ENCODE peak calls at places on chromosomes 2 and 18, in seven cellular contexts. One of them, this sample, is unnamed.

GRCh38 chr2:241813080-241813805 is 4.2 kb downstream of the NEU4 start:
- DNase-seq in adrenal gland: no peak
- DNase-seq in NAMALWA: no peak
- DNase-seq in fibroblast of pulmonary artery: no peak
- DNase-seq in HCEC 1CT: no peak
- DNase-seq in GM04504: no peak
- DNase-seq in brain microvascular endothelial cell: no peak
- DNase-seq in this sample: no peak

GRCh38 chr2:20638014-20638413 is 12.9 kb downstream of the HS1BP3 start:
- DNase-seq in adrenal gland: no peak
- DNase-seq in NAMALWA: no peak
- DNase-seq in fibroblast of pulmonary artery: no peak
- DNase-seq in HCEC 1CT: no peak
- DNase-seq in GM04504: no peak
- DNase-seq in brain microvascular endothelial cell: no peak
- DNase-seq in this sample: no peak

GRCh38 chr2:134411828-134412638 is 158.2 kb downstream of the MGAT5 start:
- DNase-seq in adrenal gland: peak
- DNase-seq in NAMALWA: peak
- DNase-seq in fibroblast of pulmonary artery: peak
- DNase-seq in HCEC 1CT: peak
- DNase-seq in GM04504: peak
- DNase-seq in brain microvascular endothelial cell: peak
- DNase-seq in this sample: peak

GRCh38 chr2:226903179-226903578 is 67.3 kb downstream of the RHBDD1 start:
- DNase-seq in adrenal gland: peak
- DNase-seq in NAMALWA: no peak
- DNase-seq in fibroblast of pulmonary artery: peak
- DNase-seq in HCEC 1CT: peak
- DNase-seq in GM04504: peak
- DNase-seq in brain microvascular endothelial cell: peak
- DNase-seq in this sample: no peak

GRCh38 chr2:55592130-55592529 is 25.3 kb downstream of the PPP4R3B start:
- DNase-seq in adrenal gland: no peak
- DNase-seq in NAMALWA: no peak
- DNase-seq in fibroblast of pulmonary artery: no peak
- DNase-seq in HCEC 1CT: no peak
- DNase-seq in GM04504: no peak
- DNase-seq in brain microvascular endothelial cell: no peak
- DNase-seq in this sample: no peak

GRCh38 chr18:33579147-33579867 is 1.3 kb downstream of the ASXL3 start:
- DNase-seq in adrenal gland: no peak
- DNase-seq in NAMALWA: no peak
- DNase-seq in fibroblast of pulmonary artery: no peak
- DNase-seq in HCEC 1CT: no peak
- DNase-seq in GM04504: no peak
- DNase-seq in brain microvascular endothelial cell: no peak
- DNase-seq in this sample: peak

GRCh38 chr2:144529841-144530240 is 9.9 kb upstream of the ZEB2 start:
- DNase-seq in adrenal gland: no peak
- DNase-seq in NAMALWA: no peak
- DNase-seq in fibroblast of pulmonary artery: no peak
- DNase-seq in HCEC 1CT: no peak
- DNase-seq in GM04504: no peak
- DNase-seq in brain microvascular endothelial cell: no peak
- DNase-seq in this sample: no peak

GRCh38 chr2:96330407-96330806 is 5.2 kb upstream of the NCAPH start:
- DNase-seq in adrenal gland: peak
- DNase-seq in NAMALWA: no peak
- DNase-seq in fibroblast of pulmonary artery: peak
- DNase-seq in HCEC 1CT: peak
- DNase-seq in GM04504: no peak
- DNase-seq in brain microvascular endothelial cell: no peak
- DNase-seq in this sample: no peak

GRCh38 chr2:1633936-1634587 is 110.3 kb downstream of the PXDN start:
- DNase-seq in adrenal gland: no peak
- DNase-seq in NAMALWA: no peak
- DNase-seq in fibroblast of pulmonary artery: no peak
- DNase-seq in HCEC 1CT: no peak
- DNase-seq in GM04504: no peak
- DNase-seq in brain microvascular endothelial cell: no peak
- DNase-seq in this sample: no peak

GRCh38 chr2:72883356-72883962 is 3.7 kb upstream of the SPR start:
- DNase-seq in adrenal gland: peak
- DNase-seq in NAMALWA: peak
- DNase-seq in fibroblast of pulmonary artery: peak
- DNase-seq in HCEC 1CT: peak
- DNase-seq in GM04504: no peak
- DNase-seq in brain microvascular endothelial cell: peak
- DNase-seq in this sample: peak

GRCh38 chr18:62329676-62330454 is 4.8 kb downstream of the TNFRSF11A start:
- DNase-seq in adrenal gland: peak
- DNase-seq in NAMALWA: no peak
- DNase-seq in fibroblast of pulmonary artery: peak
- DNase-seq in HCEC 1CT: no peak
- DNase-seq in GM04504: no peak
- DNase-seq in brain microvascular endothelial cell: peak
- DNase-seq in this sample: no peak

GRCh38 chr2:199382091-199382490 is 75.6 kb downstream of the SATB2 start:
- DNase-seq in adrenal gland: no peak
- DNase-seq in NAMALWA: no peak
- DNase-seq in fibroblast of pulmonary artery: no peak
- DNase-seq in HCEC 1CT: no peak
- DNase-seq in GM04504: no peak
- DNase-seq in brain microvascular endothelial cell: peak
- DNase-seq in this sample: no peak

GRCh38 chr18:8329186-8329771 is 280.0 kb upstream of the RAB12 start:
- DNase-seq in adrenal gland: no peak
- DNase-seq in NAMALWA: no peak
- DNase-seq in fibroblast of pulmonary artery: peak
- DNase-seq in HCEC 1CT: peak
- DNase-seq in GM04504: no peak
- DNase-seq in brain microvascular endothelial cell: peak
- DNase-seq in this sample: no peak

GRCh38 chr2:39948016-39948719 is 169.1 kb upstream of the THUMPD2 start:
- DNase-seq in adrenal gland: no peak
- DNase-seq in NAMALWA: no peak
- DNase-seq in fibroblast of pulmonary artery: peak
- DNase-seq in HCEC 1CT: peak
- DNase-seq in GM04504: peak
- DNase-seq in brain microvascular endothelial cell: no peak
- DNase-seq in this sample: no peak

GRCh38 chr2:191421950-191422349 is 176.7 kb downstream of the MYO1B start:
- DNase-seq in adrenal gland: no peak
- DNase-seq in NAMALWA: no peak
- DNase-seq in fibroblast of pulmonary artery: no peak
- DNase-seq in HCEC 1CT: no peak
- DNase-seq in GM04504: no peak
- DNase-seq in brain microvascular endothelial cell: no peak
- DNase-seq in this sample: no peak

GRCh38 chr2:25557179-25558036 is 116.0 kb downstream of the DTNB start:
- DNase-seq in adrenal gland: no peak
- DNase-seq in NAMALWA: no peak
- DNase-seq in fibroblast of pulmonary artery: no peak
- DNase-seq in HCEC 1CT: no peak
- DNase-seq in GM04504: no peak
- DNase-seq in brain microvascular endothelial cell: no peak
- DNase-seq in this sample: no peak

GRCh38 chr18:76573325-76574025 is 78.4 kb upstream of the ZNF516 start:
- DNase-seq in adrenal gland: peak
- DNase-seq in NAMALWA: no peak
- DNase-seq in fibroblast of pulmonary artery: peak
- DNase-seq in HCEC 1CT: peak
- DNase-seq in GM04504: no peak
- DNase-seq in brain microvascular endothelial cell: peak
- DNase-seq in this sample: no peak

GRCh38 chr2:239084007-239084406 is 236.1 kb downstream of the TWIST2 start:
- DNase-seq in adrenal gland: no peak
- DNase-seq in NAMALWA: no peak
- DNase-seq in fibroblast of pulmonary artery: no peak
- DNase-seq in HCEC 1CT: no peak
- DNase-seq in GM04504: no peak
- DNase-seq in brain microvascular endothelial cell: no peak
- DNase-seq in this sample: no peak

GRCh38 chr2:181117176-181117925 is 136.9 kb downstream of the UBE2E3 start:
- DNase-seq in adrenal gland: peak
- DNase-seq in NAMALWA: no peak
- DNase-seq in fibroblast of pulmonary artery: no peak
- DNase-seq in HCEC 1CT: no peak
- DNase-seq in GM04504: no peak
- DNase-seq in brain microvascular endothelial cell: no peak
- DNase-seq in this sample: no peak

GRCh38 chr2:239337122-239337876 is 63.5 kb downstream of the HDAC4 start:
- DNase-seq in adrenal gland: peak
- DNase-seq in NAMALWA: no peak
- DNase-seq in fibroblast of pulmonary artery: no peak
- DNase-seq in HCEC 1CT: no peak
- DNase-seq in GM04504: no peak
- DNase-seq in brain microvascular endothelial cell: no peak
- DNase-seq in this sample: no peak

GRCh38 chr18:48863432-48864065 is 87.2 kb downstream of the SMAD7 start:
- DNase-seq in adrenal gland: no peak
- DNase-seq in NAMALWA: no peak
- DNase-seq in fibroblast of pulmonary artery: no peak
- DNase-seq in HCEC 1CT: no peak
- DNase-seq in GM04504: no peak
- DNase-seq in brain microvascular endothelial cell: no peak
- DNase-seq in this sample: no peak

GRCh38 chr2:43302311-43303051 is 76.1 kb upstream of the ZFP36L2 start:
- DNase-seq in adrenal gland: no peak
- DNase-seq in NAMALWA: no peak
- DNase-seq in fibroblast of pulmonary artery: no peak
- DNase-seq in HCEC 1CT: no peak
- DNase-seq in GM04504: no peak
- DNase-seq in brain microvascular endothelial cell: no peak
- DNase-seq in this sample: no peak

GRCh38 chr2:113198790-113199612 is 25.2 kb downstream of the PSD4 start:
- DNase-seq in adrenal gland: peak
- DNase-seq in NAMALWA: peak
- DNase-seq in fibroblast of pulmonary artery: peak
- DNase-seq in HCEC 1CT: peak
- DNase-seq in GM04504: peak
- DNase-seq in brain microvascular endothelial cell: peak
- DNase-seq in this sample: peak

GRCh38 chr2:186704897-186705296 is 11.0 kb downstream of the FAM171B start:
- DNase-seq in adrenal gland: no peak
- DNase-seq in NAMALWA: no peak
- DNase-seq in fibroblast of pulmonary artery: no peak
- DNase-seq in HCEC 1CT: no peak
- DNase-seq in GM04504: no peak
- DNase-seq in brain microvascular endothelial cell: no peak
- DNase-seq in this sample: no peak

This sample was measured in ELF-1.